ENCODE peak calls at places on chromosomes 13 and 19, in six cellular contexts. R, W, J, O, Y and Q are unnamed samples.

GRCh38 chr13:37270206-37271001 is 164.9 kb upstream of the CSNK1A1L start:
- DNase-seq in R (no peak), W (no peak), J (no peak), O (no peak), Y (no peak), Q (no peak)

GRCh38 chr19:6693056-6693471 is 23.1 kb upstream of the TNFSF14 start:
- DNase-seq in R (no peak), W (no peak), J (no peak), O (no peak), Y (no peak), Q (no peak)

GRCh38 chr13:97359181-97360057 is 74.5 kb upstream of the RAP2A start:
- DNase-seq in R (peak), W (peak), J (peak), O (peak), Y (peak), Q (peak)

GRCh38 chr13:112711528-112712265 is 21.9 kb downstream of the ATP11A start:
- DNase-seq in R (peak), W (peak), J (peak), O (peak), Y (no peak), Q (no peak)

GRCh38 chr13:43127827-43128226 is 104.4 kb downstream of the DNAJC15 start:
- DNase-seq in R (no peak), W (no peak), J (no peak), O (no peak), Y (no peak), Q (no peak)

GRCh38 chr13:27960362-27961226 is 8.5 kb downstream of the CDX2 start:
- DNase-seq in R (peak), W (no peak), J (no peak), O (no peak), Y (no peak), Q (peak)

GRCh38 chr13:37966266-37966665 is 96.7 kb upstream of the TRPC4 start:
- DNase-seq in R (no peak), W (no peak), J (no peak), O (no peak), Y (no peak), Q (no peak)

GRCh38 chr13:23681253-23681652 is 111.0 kb downstream of the TNFRSF19 start:
- DNase-seq in R (no peak), W (no peak), J (no peak), O (no peak), Y (no peak), Q (no peak)

GRCh38 chr19:30830875-30831274 is 458.7 kb downstream of the ZNF536 start:
- DNase-seq in R (no peak), W (no peak), J (no peak), O (no peak), Y (no peak), Q (no peak)

GRCh38 chr13:69579351-69579750 is 528.3 kb upstream of the ATXN8OS start:
- DNase-seq in R (no peak), W (no peak), J (no peak), O (no peak), Y (no peak), Q (peak)

GRCh38 chr19:58479736-58480480 is 3.8 kb downstream of the ZNF446 start:
- DNase-seq in R (no peak), W (no peak), J (no peak), O (no peak), Y (no peak), Q (no peak)

GRCh38 chr13:95643471-95643813 is 1.1 kb downstream of the DZIP1 start:
- DNase-seq in R (no peak), W (no peak), J (no peak), O (peak), Y (no peak), Q (peak)

GRCh38 chr13:66585669-66586203 is 644.4 kb downstream of the PCDH9 start:
- DNase-seq in R (no peak), W (no peak), J (no peak), O (no peak), Y (no peak), Q (no peak)

GRCh38 chr13:35887028-35887666 is 244.0 kb downstream of the DCLK1 start:
- DNase-seq in R (no peak), W (no peak), J (no peak), O (no peak), Y (no peak), Q (no peak)

GRCh38 chr19:10018219-10018618 is 4.9 kb downstream of the RDH8 start:
- DNase-seq in R (no peak), W (no peak), J (no peak), O (no peak), Y (no peak), Q (no peak)

GRCh38 chr13:77171451-77171850 is 144.5 kb upstream of the FBXL3 start:
- DNase-seq in R (no peak), W (no peak), J (no peak), O (no peak), Y (no peak), Q (no peak)

GRCh38 chr19:51116736-51117135 is 8.0 kb upstream of the SIGLEC9 start:
- DNase-seq in R (no peak), W (no peak), J (no peak), O (no peak), Y (peak), Q (no peak)

GRCh38 chr19:58021541-58022282 is 12.1 kb upstream of the ZSCAN1 start:
- DNase-seq in R (peak), W (peak), J (peak), O (no peak), Y (peak), Q (peak)

GRCh38 chr19:40609561-40610395 is 8.6 kb downstream of the LTBP4 start:
- DNase-seq in R (peak), W (peak), J (peak), O (peak), Y (peak), Q (peak)

GRCh38 chr19:33745297-33745696 is 51.4 kb upstream of the KCTD15 start:
- DNase-seq in R (no peak), W (no peak), J (no peak), O (no peak), Y (no peak), Q (no peak)

GRCh38 chr13:83845121-83845520 is 37.2 kb downstream of the SLITRK1 start:
- DNase-seq in R (no peak), W (no peak), J (no peak), O (no peak), Y (no peak), Q (no peak)

GRCh38 chr13:114077121-114077937 is 55.1 kb downstream of the RASA3 start:
- DNase-seq in R (no peak), W (no peak), J (no peak), O (no peak), Y (no peak), Q (no peak)

GRCh38 chr13:36421447-36421846 is 10.8 kb upstream of the CCNA1 start:
- DNase-seq in R (no peak), W (peak), J (no peak), O (no peak), Y (no peak), Q (no peak)

GRCh38 chr19:28039677-28040381 is 1173.1 kb downstream of the UQCRFS1 start:
- DNase-seq in R (no peak), W (no peak), J (no peak), O (no peak), Y (no peak), Q (no peak)

GRCh38 chr19:35528218-35529038 is at the start of gene SBSN:
- DNase-seq in R (no peak), W (no peak), J (no peak), O (no peak), Y (no peak), Q (no peak)